ENCODE peak calls at places on chromosomes 11 and 22, in nine cellular contexts. L is CD4-positive, alpha-beta memory T cell; G is epithelial cell of esophagus; I is heart right ventricle; P is tibial artery; X is neuronal stem cell; Z is pancreas; S is hepatocyte; Y is GM12865. F is an unnamed sample.

GRCh38 chr11:59600234-59600633 is 15.3 kb downstream of the OSBP start:
- DNase-seq in L (no peak), G (no peak), I (no peak), P (no peak), X (no peak), Z (no peak), S (no peak), Y (no peak), F (no peak)

GRCh38 chr22:24950272-24950902 is 2.1 kb upstream of the KIAA1671 start:
- DNase-seq in L (no peak), G (peak), I (no peak), P (no peak), X (no peak), Z (no peak), S (no peak), Y (peak), F (peak)

GRCh38 chr11:35133656-35134055 is 5.3 kb upstream of the CD44 start:
- DNase-seq in L (no peak), G (no peak), I (no peak), P (no peak), X (no peak), Z (no peak), S (no peak), Y (no peak), F (no peak)

GRCh38 chr11:19559746-19560145 is 152.9 kb upstream of the NAV2 start:
- DNase-seq in L (no peak), G (no peak), I (no peak), P (no peak), X (no peak), Z (no peak), S (no peak), Y (no peak), F (no peak)

GRCh38 chr11:108775324-108775723 is 110.5 kb downstream of the DDX10 start:
- DNase-seq in L (no peak), G (peak), I (no peak), P (no peak), X (no peak), Z (no peak), S (no peak), Y (no peak), F (no peak)

GRCh38 chr11:67577951-67578350 is 5.7 kb upstream of the GSTP1 start:
- DNase-seq in L (no peak), G (no peak), I (no peak), P (no peak), X (no peak), Z (no peak), S (no peak), Y (no peak), F (peak)

GRCh38 chr11:113615098-113615497 is 91.0 kb downstream of the TMPRSS5 start:
- DNase-seq in L (no peak), G (no peak), I (no peak), P (no peak), X (no peak), Z (no peak), S (no peak), Y (no peak), F (peak)

GRCh38 chr11:65446446-65447277 is 24.1 kb downstream of the NEAT1 start:
- DNase-seq in L (no peak), G (no peak), I (no peak), P (no peak), X (no peak), Z (peak), S (no peak), Y (no peak), F (peak)

GRCh38 chr11:3052109-3052479 is 5.1 kb downstream of the CARS1 start:
- DNase-seq in L (no peak), G (no peak), I (no peak), P (no peak), X (no peak), Z (no peak), S (no peak), Y (peak), F (no peak)

GRCh38 chr11:125264091-125265022 is 99.8 kb downstream of the PKNOX2 start:
- DNase-seq in L (no peak), G (no peak), I (no peak), P (no peak), X (no peak), Z (no peak), S (no peak), Y (no peak), F (no peak)

GRCh38 chr11:790721-791564 is 1.1 kb upstream of the CEND1 start:
- DNase-seq in L (no peak), G (no peak), I (no peak), P (no peak), X (no peak), Z (peak), S (no peak), Y (no peak), F (peak)

GRCh38 chr11:108324587-108324986 is 101.7 kb downstream of the ATM start:
- DNase-seq in L (no peak), G (peak), I (no peak), P (no peak), X (no peak), Z (no peak), S (no peak), Y (no peak), F (no peak)

GRCh38 chr11:119266517-119267255 is 50.2 kb downstream of the MCAM start:
- DNase-seq in L (peak), G (peak), I (no peak), P (no peak), X (no peak), Z (no peak), S (no peak), Y (no peak), F (no peak)

GRCh38 chr22:23548501-23549197 is 31.4 kb downstream of the IGLL1 start:
- DNase-seq in L (no peak), G (no peak), I (no peak), P (no peak), X (no peak), Z (no peak), S (no peak), Y (no peak), F (peak)

GRCh38 chr11:9573775-9574555 is 495 bp downstream of the WEE1 start:
- DNase-seq in L (no peak), G (no peak), I (peak), P (peak), X (no peak), Z (peak), S (peak), Y (peak), F (no peak)

GRCh38 chr11:43842021-43842420 is 38.6 kb upstream of the ALKBH3 start:
- DNase-seq in L (no peak), G (no peak), I (no peak), P (no peak), X (no peak), Z (no peak), S (no peak), Y (no peak), F (no peak)

GRCh38 chr11:117179048-117179999 is 781 bp downstream of the SIDT2 start:
- DNase-seq in L (peak), G (no peak), I (peak), P (no peak), X (no peak), Z (peak), S (peak), Y (peak), F (no peak)

GRCh38 chr11:116793476-116794096 is 1.9 kb upstream of the APOA5 start:
- DNase-seq in L (no peak), G (no peak), I (no peak), P (no peak), X (no peak), Z (no peak), S (no peak), Y (no peak), F (no peak)

GRCh38 chr11:35141538-35141937 is 2.6 kb downstream of the CD44 start:
- DNase-seq in L (no peak), G (no peak), I (peak), P (peak), X (no peak), Z (no peak), S (no peak), Y (no peak), F (no peak)

GRCh38 chr11:130979386-130979972 is 63.2 kb upstream of the SNX19 start:
- DNase-seq in L (no peak), G (peak), I (no peak), P (no peak), X (no peak), Z (no peak), S (peak), Y (peak), F (no peak)

GRCh38 chr11:115963170-115963569 is 459.0 kb upstream of the CADM1 start:
- DNase-seq in L (no peak), G (no peak), I (no peak), P (no peak), X (no peak), Z (no peak), S (no peak), Y (no peak), F (no peak)

GRCh38 chr22:42179616-42180015 is 49.0 kb upstream of the CYP2D6 start:
- DNase-seq in L (no peak), G (no peak), I (no peak), P (no peak), X (no peak), Z (no peak), S (no peak), Y (no peak), F (peak)

GRCh38 chr22:25027052-25027525 is 74.6 kb downstream of the KIAA1671 start:
- DNase-seq in L (no peak), G (no peak), I (no peak), P (no peak), X (no peak), Z (no peak), S (peak), Y (no peak), F (no peak)

GRCh38 chr11:68025047-68025446 is 5.4 kb upstream of the NDUFS8 start:
- DNase-seq in L (no peak), G (no peak), I (no peak), P (no peak), X (no peak), Z (no peak), S (no peak), Y (peak), F (peak)

GRCh38 chr22:46984751-46985506 is 222.5 kb downstream of the TBC1D22A start:
- DNase-seq in L (no peak), G (peak), I (no peak), P (no peak), X (no peak), Z (no peak), S (no peak), Y (no peak), F (no peak)

GRCh38 chr11:96187779-96188624 is 155.0 kb downstream of the MAML2 start:
- DNase-seq in L (no peak), G (peak), I (peak), P (peak), X (no peak), Z (no peak), S (peak), Y (peak), F (no peak)

GRCh38 chr22:50522806-50523438 is 2.5 kb downstream of the SCO2 start:
- DNase-seq in L (no peak), G (no peak), I (no peak), P (no peak), X (no peak), Z (no peak), S (peak), Y (no peak), F (no peak)

GRCh38 chr11:101428918-101429317 is 154.9 kb downstream of the TRPC6 start:
- DNase-seq in L (no peak), G (peak), I (no peak), P (no peak), X (no peak), Z (no peak), S (peak), Y (peak), F (peak)

GRCh38 chr22:46293591-46294260 is 2.9 kb upstream of the GTSE1 start:
- DNase-seq in L (no peak), G (no peak), I (no peak), P (peak), X (no peak), Z (no peak), S (no peak), Y (no peak), F (no peak)

GRCh38 chr11:93844568-93844967 is 5.8 kb downstream of the VSTM5 start:
- DNase-seq in L (no peak), G (peak), I (no peak), P (no peak), X (no peak), Z (no peak), S (no peak), Y (no peak), F (no peak)

GRCh38 chr11:128232588-128232987 is 354.8 kb downstream of the ETS1 start:
- DNase-seq in L (no peak), G (no peak), I (no peak), P (no peak), X (no peak), Z (no peak), S (no peak), Y (no peak), F (no peak)

GRCh38 chr11:83200035-83200434 is 6.5 kb downstream of the ANKRD42 start:
- DNase-seq in L (no peak), G (no peak), I (no peak), P (no peak), X (no peak), Z (no peak), S (no peak), Y (no peak), F (no peak)

GRCh38 chr22:42396621-42397331 is 35.4 kb downstream of the NFAM1 start:
- DNase-seq in L (no peak), G (peak), I (peak), P (peak), X (no peak), Z (no peak), S (no peak), Y (peak), F (no peak)

GRCh38 chr11:287821-288327 is 1.1 kb upstream of the PGGHG start:
- DNase-seq in L (peak), G (no peak), I (peak), P (peak), X (no peak), Z (no peak), S (no peak), Y (no peak), F (no peak)

GRCh38 chr11:112965601-112966125 is 4.4 kb downstream of the NCAM1 start:
- DNase-seq in L (no peak), G (no peak), I (no peak), P (no peak), X (no peak), Z (no peak), S (no peak), Y (no peak), F (no peak)

GRCh38 chr22:49660794-49661781 is 166.6 kb downstream of the BRD1 start:
- DNase-seq in L (no peak), G (no peak), I (no peak), P (no peak), X (no peak), Z (no peak), S (no peak), Y (no peak), F (peak)

GRCh38 chr11:133978816-133979215 is 22.0 kb upstream of the IGSF9B start:
- DNase-seq in L (no peak), G (no peak), I (no peak), P (no peak), X (no peak), Z (no peak), S (no peak), Y (no peak), F (no peak)

GRCh38 chr11:118283756-118284350 is 19.8 kb upstream of the MPZL2 start:
- DNase-seq in L (no peak), G (no peak), I (no peak), P (no peak), X (no peak), Z (no peak), S (no peak), Y (no peak), F (no peak)

GRCh38 chr11:68412593-68413475 is 47.7 kb upstream of the PPP6R3 start:
- DNase-seq in L (no peak), G (peak), I (no peak), P (no peak), X (no peak), Z (no peak), S (no peak), Y (peak), F (no peak)

DNA sequence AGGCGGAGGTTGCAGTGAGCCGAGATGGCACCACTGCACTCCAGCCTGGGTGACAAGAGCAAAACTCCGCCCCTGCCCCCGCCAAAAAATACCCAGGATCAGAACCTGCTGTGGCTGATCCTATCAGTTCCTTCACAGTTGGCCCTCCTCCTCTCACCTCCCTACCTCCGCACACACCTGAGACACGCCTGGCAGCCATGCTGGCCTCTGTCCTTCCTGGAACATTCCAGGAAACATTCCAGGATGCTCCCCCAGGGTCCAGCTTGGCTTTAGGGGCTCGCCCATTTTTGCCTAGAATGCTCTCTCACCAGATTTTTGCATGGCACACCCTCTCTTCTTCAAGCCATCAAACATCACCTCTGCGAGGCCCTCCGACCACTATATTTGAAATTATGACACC is 2.1 kb downstream of the RAPSN start:
- DNase-seq in L (no peak), G (no peak), I (no peak), P (no peak), X (no peak), Z (no peak), S (no peak), Y (no peak), F (peak)
- H3K4me3 ChIP-seq in L (no peak), G (no peak), I (no peak), P (no peak), X (no peak), Z (no peak), S (no peak), Y (no peak), F (no peak)

GRCh38 chr11:75273331-75273988 is 32.9 kb downstream of the TPBGL start:
- DNase-seq in L (no peak), G (no peak), I (no peak), P (peak), X (no peak), Z (no peak), S (no peak), Y (no peak), F (peak)
- H3K4me3 ChIP-seq in L (no peak), G (no peak), I (no peak), P (no peak), X (no peak), Z (no peak), S (no peak), Y (no peak), F (no peak)

DNA sequence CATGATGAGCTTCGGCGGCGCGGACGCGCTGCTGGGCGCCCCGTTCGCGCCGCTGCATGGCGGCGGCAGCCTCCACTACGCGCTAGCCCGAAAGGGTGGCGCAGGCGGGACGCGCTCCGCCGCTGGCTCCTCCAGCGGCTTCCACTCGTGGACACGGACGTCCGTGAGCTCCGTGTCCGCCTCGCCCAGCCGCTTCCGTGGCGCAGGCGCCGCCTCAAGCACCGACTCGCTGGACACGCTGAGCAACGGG is 169 bp downstream of the NEFH start:
- DNase-seq in L (no peak), G (no peak), I (no peak), P (no peak), X (no peak), Z (no peak), S (no peak), Y (no peak), F (no peak)
- H3K4me3 ChIP-seq in L (no peak), G (peak), I (no peak), P (peak), X (peak), Z (peak), S (no peak), Y (no peak), F (peak)

GRCh38 chr22:19892249-19892879 is 37.7 kb upstream of the GNB1L start:
- DNase-seq in L (peak), G (no peak), I (no peak), P (no peak), X (no peak), Z (no peak), S (peak), Y (no peak), F (no peak)

GRCh38 chr22:19891350-19892248 is 36.9 kb upstream of the GNB1L start:
- DNase-seq in L (peak), G (peak), I (no peak), P (no peak), X (peak), Z (no peak), S (peak), Y (peak), F (peak)

GRCh38 chr22:19888131-19888746 is 33.6 kb upstream of the GNB1L start:
- DNase-seq in L (no peak), G (no peak), I (no peak), P (no peak), X (no peak), Z (peak), S (no peak), Y (no peak), F (no peak)

GRCh38 chr22:19890502-19891349 is 36.1 kb upstream of the GNB1L start:
- DNase-seq in L (no peak), G (no peak), I (no peak), P (no peak), X (no peak), Z (no peak), S (no peak), Y (no peak), F (no peak)

DNA sequence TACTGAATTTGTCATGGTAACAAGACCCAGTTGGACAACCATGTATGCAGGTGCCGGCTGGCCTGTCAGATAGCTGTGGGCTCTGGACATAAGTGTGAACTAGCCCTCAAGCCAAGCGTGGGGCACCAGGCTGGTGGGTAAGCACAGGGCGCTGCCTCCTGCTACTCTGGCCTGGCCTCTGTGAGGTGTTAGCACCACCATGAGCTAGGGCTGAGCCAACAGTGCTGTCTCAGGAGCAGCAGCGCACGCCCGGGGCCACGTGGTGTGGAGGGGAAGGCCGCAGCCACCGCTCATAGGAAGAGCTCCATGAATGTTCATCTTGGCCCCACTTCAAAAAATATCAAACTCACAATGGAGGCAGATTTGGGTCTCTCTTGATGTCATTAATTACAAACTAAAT is 35.3 kb upstream of the GNB1L start:
- DNase-seq in L (no peak), G (no peak), I (no peak), P (no peak), X (no peak), Z (no peak), S (no peak), Y (no peak), F (no peak)
- H3K4me3 ChIP-seq in L (no peak), G (no peak), I (no peak), P (no peak), X (no peak), Z (no peak), S (no peak), Y (no peak), F (no peak)

GRCh38 chr11:28106351-28107043 is 1.5 kb downstream of the KIF18A start:
- DNase-seq in L (no peak), G (no peak), I (no peak), P (no peak), X (no peak), Z (no peak), S (no peak), Y (no peak), F (no peak)
- H3K4me3 ChIP-seq in L (no peak), G (peak), I (no peak), P (no peak), X (peak), Z (no peak), S (no peak), Y (peak), F (peak)

GRCh38 chr22:31233001-31233400 is 20.9 kb downstream of the LIMK2 start:
- DNase-seq in L (no peak), G (no peak), I (no peak), P (no peak), X (no peak), Z (no peak), S (no peak), Y (no peak), F (no peak)

GRCh38 chr22:31230871-31231621 is 18.9 kb downstream of the LIMK2 start:
- DNase-seq in L (peak), G (peak), I (peak), P (no peak), X (no peak), Z (no peak), S (peak), Y (peak), F (peak)

GRCh38 chr22:31228425-31228824 is 16.3 kb downstream of the LIMK2 start:
- DNase-seq in L (no peak), G (no peak), I (no peak), P (no peak), X (no peak), Z (no peak), S (no peak), Y (no peak), F (no peak)

GRCh38 chr22:31229402-31230140 is 17.5 kb downstream of the LIMK2 start:
- DNase-seq in L (no peak), G (no peak), I (peak), P (peak), X (no peak), Z (peak), S (no peak), Y (peak), F (no peak)

GRCh38 chr22:31230155-31230870 is 18.2 kb downstream of the LIMK2 start:
- DNase-seq in L (no peak), G (no peak), I (no peak), P (no peak), X (no peak), Z (no peak), S (no peak), Y (peak), F (no peak)
- H3K4me3 ChIP-seq in L (no peak), G (no peak), I (no peak), P (no peak), X (no peak), Z (no peak), S (no peak), Y (peak), F (no peak)